ENCODE peak calls at places on chromosome 22, in five cellular contexts. P, G, E, S and J are unnamed samples.

GRCh38 chr22:39300198-39300830 is 19.1 kb downstream of the RPL3 start:
- DNase-seq in E (peak), P (no peak), G (no peak), S (no peak), J (peak)

GRCh38 chr22:35519306-35520000 is 21.2 kb upstream of the RASD2 start:
- DNase-seq in G (no peak), E (no peak), S (no peak), P (no peak), J (no peak)

GRCh38 chr22:39651783-39652058 is 81.2 kb downstream of the CACNA1I start:
- DNase-seq in E (no peak), P (no peak), G (no peak), S (no peak), J (no peak)

GRCh38 chr22:46027219-46028068 is 50.5 kb upstream of the WNT7B start:
- DNase-seq in P (no peak), S (peak), E (peak), G (no peak), J (peak)

GRCh38 chr22:48146426-48146825 is 1384.0 kb downstream of the TBC1D22A start:
- DNase-seq in S (no peak), E (no peak), G (no peak), P (no peak), J (no peak)

GRCh38 chr22:42273855-42274451 is 3.5 kb upstream of the TCF20 start:
- DNase-seq in P (no peak), S (no peak), G (no peak), E (peak), J (peak)

GRCh38 chr22:32355760-32356159 is 1.9 kb upstream of the RFPL3 start:
- DNase-seq in S (no peak), P (no peak), G (no peak), E (peak), J (peak)

GRCh38 chr22:29147241-29147919 is 58.3 kb upstream of the EMID1 start:
- DNase-seq in G (no peak), E (no peak), P (no peak), S (no peak), J (no peak)

GRCh38 chr22:46004105-46004866 is 27.3 kb upstream of the WNT7B start:
- DNase-seq in P (no peak), E (no peak), G (no peak), S (no peak), J (no peak)

GRCh38 chr22:46502776-46503175 is 34.6 kb downstream of the CELSR1 start:
- DNase-seq in E (no peak), S (no peak), P (no peak), G (no peak), J (no peak)

GRCh38 chr22:17946691-17947367 is 77.5 kb downstream of the MICAL3 start:
- DNase-seq in S (no peak), E (no peak), G (no peak), P (no peak), J (no peak)

GRCh38 chr22:47456031-47456430 is 693.6 kb downstream of the TBC1D22A start:
- DNase-seq in S (no peak), G (no peak), E (no peak), P (no peak), J (no peak)

GRCh38 chr22:46377566-46378498 is 42.3 kb downstream of the TRMU start:
- DNase-seq in P (no peak), G (peak), S (no peak), E (peak), J (peak)

GRCh38 chr22:28899199-28899853 is 16.0 kb downstream of the ZNRF3 start:
- DNase-seq in G (no peak), E (no peak), P (no peak), S (no peak), J (no peak)

GRCh38 chr22:26377170-26377825 is 51.8 kb upstream of the ASPHD2 start:
- DNase-seq in G (no peak), S (no peak), P (no peak), E (peak), J (no peak)

GRCh38 chr22:38180841-38181452 is 683 bp downstream of the PLA2G6 start:
- DNase-seq in S (peak), P (no peak), E (peak), G (no peak), J (no peak)

GRCh38 chr22:47605441-47605840 is 843.0 kb downstream of the TBC1D22A start:
- DNase-seq in E (no peak), P (no peak), G (no peak), S (no peak), J (no peak)

GRCh38 chr22:33811686-33812085 is 108.6 kb downstream of the LARGE1 start:
- DNase-seq in S (no peak), P (no peak), G (no peak), E (peak), J (no peak)

GRCh38 chr22:39384750-39385480 is 14.7 kb upstream of the TAB1 start:
- DNase-seq in E (peak), P (no peak), G (peak), S (peak), J (peak)

GRCh38 chr22:32735516-32735915 is 66.0 kb upstream of the TIMP3 start:
- DNase-seq in S (no peak), P (no peak), E (no peak), G (no peak), J (no peak)

GRCh38 chr22:20031732-20032406 is 11.0 kb downstream of the TANGO2 start:
- DNase-seq in E (peak), P (no peak), G (no peak), S (no peak), J (no peak)
- TF ChIP-seq CREB1 in E (no peak), P (no peak), G (no peak), S (no peak), J (no peak)

DNA sequence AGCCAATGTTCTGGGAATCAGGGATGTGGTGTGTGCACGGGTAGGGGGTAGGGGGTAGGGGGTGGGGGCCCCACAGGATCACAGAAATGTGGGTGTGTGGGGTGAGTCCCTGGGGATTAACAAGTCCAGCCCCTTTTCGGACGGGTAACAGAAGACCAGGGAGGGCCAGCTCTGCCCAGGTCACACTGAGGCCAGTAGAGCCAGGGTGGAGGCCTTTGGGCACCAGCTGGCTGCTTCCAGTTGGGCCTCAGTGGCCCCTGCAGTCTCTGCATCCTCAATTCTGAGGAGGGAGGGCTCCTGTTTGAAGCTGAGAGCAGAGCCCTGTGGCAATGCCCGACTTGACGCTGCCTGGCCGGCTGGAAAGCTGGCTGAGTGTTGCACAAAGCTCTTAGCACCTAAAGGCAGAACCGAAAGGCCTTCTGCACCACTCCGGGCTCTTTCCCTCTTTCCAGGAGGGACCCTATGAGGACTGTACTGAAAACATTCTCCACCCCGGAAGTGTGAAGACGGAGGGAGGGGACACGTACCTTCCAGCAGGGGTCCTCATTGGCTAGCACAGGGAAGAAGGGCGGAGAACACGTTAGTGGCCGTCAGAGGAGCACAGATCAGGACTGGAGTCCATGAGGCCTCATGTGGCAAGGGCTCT is 120.4 kb downstream of the PHF21B start:
- DNase-seq in E (peak), S (peak), G (no peak), P (no peak), J (no peak)
- TF ChIP-seq CREB1 in E (no peak), S (no peak), G (no peak), P (no peak), J (no peak)

DNA sequence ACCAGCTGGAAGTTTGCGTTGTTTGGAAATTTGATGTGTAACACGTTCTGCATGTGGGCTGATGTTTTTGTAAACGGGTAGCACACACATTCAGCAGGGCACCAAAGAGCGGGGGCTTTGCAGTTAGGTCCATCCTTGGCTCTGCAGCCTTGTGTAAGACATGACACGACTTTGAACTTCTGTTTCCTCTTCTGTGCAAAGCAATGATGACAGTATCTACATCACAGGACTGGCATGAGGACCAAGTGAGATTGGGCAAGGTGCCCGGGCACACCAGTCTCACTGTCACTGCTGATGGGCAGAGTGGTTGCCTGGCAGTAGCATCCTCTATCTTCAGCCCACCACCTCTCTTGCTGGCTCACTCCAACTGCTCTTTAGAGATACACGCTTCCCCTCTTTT is 3.3 kb downstream of the TCN2 start:
- DNase-seq in P (no peak), S (no peak), G (no peak), E (no peak), J (no peak)
- TF ChIP-seq CREB1 in P (no peak), S (no peak), G (no peak), E (no peak), J (no peak)

GRCh38 chr22:43628253-43628649 is 183.9 kb downstream of the EFCAB6 start:
- DNase-seq in P (no peak), E (no peak), G (no peak), S (no peak), J (no peak)

GRCh38 chr22:43630451-43630850 is 181.7 kb downstream of the EFCAB6 start:
- DNase-seq in S (no peak), P (no peak), E (no peak), G (no peak), J (no peak)

GRCh38 chr22:43631846-43632245 is 180.3 kb downstream of the EFCAB6 start:
- DNase-seq in S (no peak), E (no peak), P (no peak), G (no peak), J (no peak)

GRCh38 chr22:43633631-43634030 is 178.5 kb downstream of the EFCAB6 start:
- DNase-seq in E (no peak), P (no peak), G (no peak), S (no peak), J (no peak)

GRCh38 chr22:43631201-43631600 is 180.9 kb downstream of the EFCAB6 start:
- DNase-seq in P (no peak), E (no peak), G (no peak), S (no peak), J (no peak)
- TF ChIP-seq CREB1 in P (no peak), E (no peak), G (no peak), S (no peak), J (no peak)

DNA sequence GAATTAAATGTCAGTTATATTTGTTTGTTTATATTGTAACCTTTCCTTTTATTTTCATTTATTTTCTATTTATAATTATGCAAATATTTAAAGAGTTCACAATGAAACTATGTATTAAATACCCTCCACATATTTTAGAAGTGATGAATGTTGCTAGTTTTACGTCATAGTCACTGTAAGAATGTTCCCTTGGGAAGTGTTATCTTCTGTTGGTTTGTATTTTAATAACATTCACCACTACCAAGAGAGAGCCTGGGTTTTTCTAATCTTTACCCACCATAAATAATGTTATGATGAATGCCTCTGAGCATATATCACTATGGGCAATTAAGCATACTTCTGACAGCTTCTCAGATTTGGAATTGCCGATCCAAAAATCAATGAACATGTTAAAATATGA is 80.7 kb downstream of the GGT1 start:
- DNase-seq in S (no peak), G (no peak), P (no peak), E (no peak), J (no peak)
- TF ChIP-seq CREB1 in S (no peak), G (no peak), P (no peak), E (no peak), J (no peak)

GRCh38 chr22:22616636-22617035 is 27.8 kb upstream of the GGTLC2 start:
- DNase-seq in E (no peak), G (no peak), P (peak), S (no peak), J (no peak)
- TF ChIP-seq CREB1 in E (no peak), G (no peak), P (peak), S (no peak), J (no peak)

GRCh38 chr22:24925586-24926427 is 20.7 kb downstream of the LHFPL7 start:
- DNase-seq in P (no peak), G (peak), S (no peak), E (peak), J (peak)

GRCh38 chr22:24926428-24926725 is 20.1 kb downstream of the LHFPL7 start:
- DNase-seq in S (no peak), G (no peak), P (no peak), E (no peak), J (no peak)

GRCh38 chr22:24930678-24931077 is 15.8 kb downstream of the LHFPL7 start:
- DNase-seq in E (no peak), P (no peak), G (no peak), S (no peak), J (no peak)

GRCh38 chr22:24928322-24928721 is 18.2 kb downstream of the LHFPL7 start:
- DNase-seq in G (no peak), S (no peak), P (no peak), E (no peak), J (no peak)

DNA sequence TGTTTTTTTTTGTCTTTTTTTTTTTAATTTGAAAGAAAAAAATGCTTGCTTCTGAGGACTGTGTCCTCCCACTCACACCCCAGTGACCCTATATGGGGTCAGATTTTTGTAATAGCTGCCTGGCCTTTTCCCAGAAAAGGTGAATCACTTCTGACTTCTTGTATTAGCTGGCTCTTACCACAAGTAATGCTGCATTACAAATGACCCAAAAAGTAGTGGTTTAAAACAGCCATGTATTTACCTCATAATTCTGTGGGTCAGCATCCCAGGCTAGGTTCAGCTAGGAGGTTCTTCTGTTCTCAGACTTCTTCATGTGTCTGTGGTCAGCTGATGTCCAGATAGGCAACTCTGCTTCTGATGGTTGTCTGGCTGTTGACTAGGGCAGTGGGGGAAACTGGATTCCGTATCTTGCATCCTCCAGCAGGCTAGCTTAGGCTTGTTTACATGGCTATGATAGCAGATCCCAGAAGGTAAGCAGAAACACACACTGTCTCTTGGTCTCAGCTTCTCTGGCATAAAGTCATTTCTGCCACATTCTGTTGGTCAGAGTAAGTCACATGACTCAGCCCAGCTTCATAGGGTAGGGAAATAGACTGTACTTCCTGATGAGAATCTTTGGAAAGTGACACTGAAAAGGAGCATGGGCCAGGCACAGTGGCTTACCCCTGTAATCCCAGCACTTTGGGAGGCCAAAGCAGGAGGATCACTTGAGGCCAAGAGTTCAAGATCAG is 19.5 kb downstream of the LHFPL7 start:
- DNase-seq in E (no peak), P (no peak), G (no peak), S (no peak), J (no peak)
- TF ChIP-seq CREB1 in E (no peak), P (no peak), G (no peak), S (no peak), J (no peak)

GRCh38 chr22:44116331-44116730 is 64.4 kb upstream of the PARVG start:
- DNase-seq in E (no peak), P (no peak), G (no peak), S (no peak), J (no peak)
- TF ChIP-seq CREB1 in E (no peak), P (no peak), G (no peak), S (no peak), J (no peak)

DNA sequence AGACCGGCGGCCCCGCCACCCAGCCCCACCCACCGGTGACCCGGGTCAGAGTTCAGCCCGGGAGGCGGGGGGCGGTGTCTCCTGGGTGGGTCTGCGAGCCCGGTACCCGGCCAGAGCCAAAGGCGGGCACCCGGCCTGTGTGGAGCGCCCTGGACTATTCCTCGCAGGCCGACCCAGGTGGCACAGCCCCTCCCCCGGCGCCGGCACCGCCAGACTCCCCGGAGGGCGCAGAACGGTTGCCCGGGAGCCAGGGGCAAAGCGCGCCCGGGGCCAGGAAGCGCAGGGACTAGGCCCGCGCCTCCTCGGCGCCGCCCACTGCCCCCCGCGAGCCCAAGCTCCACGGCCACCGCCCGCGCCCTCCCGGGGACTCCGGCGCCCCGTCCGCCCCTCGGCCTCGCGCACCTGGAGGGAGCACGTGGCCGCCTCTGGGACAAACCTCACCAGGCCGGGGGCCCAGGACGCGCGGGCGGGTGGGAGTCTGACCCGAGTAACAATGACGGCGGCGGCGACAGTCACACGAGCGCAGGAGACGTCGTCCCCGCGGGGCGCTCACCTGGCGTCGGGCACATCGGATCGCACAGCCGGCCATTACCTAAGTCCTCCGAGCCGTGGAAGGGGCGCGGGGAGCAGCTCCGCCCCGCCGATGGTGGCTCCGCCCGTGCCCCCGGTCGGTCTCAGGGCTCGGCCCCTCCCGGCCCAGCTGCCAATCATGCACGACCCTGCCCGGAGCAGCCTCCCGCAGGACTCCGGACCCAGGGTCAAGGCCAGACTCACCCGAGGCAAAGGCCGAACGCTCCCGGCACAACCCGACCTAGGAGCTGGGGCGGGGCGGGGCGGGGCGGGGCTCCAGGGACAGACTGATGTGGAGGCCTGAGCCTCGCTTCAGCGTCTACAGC is 7.5 kb downstream of the PLXNB2 start:
- DNase-seq in P (no peak), G (peak), S (peak), E (peak), J (peak)
- TF ChIP-seq CREB1 in P (no peak), G (no peak), S (no peak), E (no peak), J (no peak)

DNA sequence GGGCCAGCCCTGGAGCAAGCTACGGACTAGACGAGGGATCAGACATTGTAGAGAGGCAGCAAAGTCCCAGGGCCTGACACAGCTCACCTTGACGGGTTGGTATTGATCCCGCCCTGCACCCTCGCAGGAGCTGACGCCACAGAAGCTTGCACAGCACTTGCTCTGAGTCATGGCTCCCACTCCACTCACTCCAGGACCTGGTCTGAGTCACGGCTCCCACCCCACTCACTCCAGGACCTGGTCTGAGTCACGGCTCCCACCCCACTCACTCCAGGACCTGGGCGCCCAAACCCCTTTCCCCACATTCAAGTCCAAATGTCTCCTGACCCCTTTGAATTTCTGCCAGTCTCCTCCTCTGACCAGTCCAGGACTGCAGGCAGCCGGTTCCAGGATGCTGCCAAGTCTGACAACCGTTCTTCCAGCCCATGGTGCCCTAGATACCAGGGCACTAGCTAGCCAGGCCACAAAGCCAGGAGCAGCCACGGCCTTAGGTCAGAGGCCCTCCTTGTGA is 6.0 kb upstream of the PNPLA5 start:
- DNase-seq in S (no peak), G (no peak), P (no peak), E (no peak), J (no peak)
- TF ChIP-seq CREB1 in S (no peak), G (no peak), P (no peak), E (no peak), J (no peak)